ENCODE peak calls at places on chromosomes 16 and 17, in eight cellular contexts. Q is CD8-positive, alpha-beta memory T cell; M is naive thymus-derived CD4-positive, alpha-beta T cell; I is esophagus squamous epithelium; U is iPS DF 6.9; J is cardiac muscle cell; V is ovary; P is ascending aorta. A is an unnamed sample.

GRCh38 chr17:68867759-68868516 is 87.3 kb downstream of the ABCA8 start:
- DNase-seq in M (no peak), P (no peak), U (no peak), Q (no peak), J (no peak), I (no peak), V (no peak), A (no peak)

GRCh38 chr17:50181155-50181554 is 15.3 kb downstream of the SGCA start:
- DNase-seq in M (no peak), J (no peak), V (no peak), U (no peak), I (no peak), P (no peak), Q (no peak), A (no peak)

GRCh38 chr17:33647976-33648375 is 354.9 kb upstream of the ASIC2 start:
- DNase-seq in Q (no peak), P (no peak), V (no peak), M (no peak), J (peak; percentile 43), I (no peak), U (no peak), A (no peak)

GRCh38 chr16:84543931-84544776 is 39.7 kb upstream of the MEAK7 start:
- DNase-seq in V (no peak), U (no peak), M (peak; percentile 30), J (no peak), Q (no peak), P (no peak), I (no peak), A (no peak)

GRCh38 chr17:39740357-39741111 is 2.8 kb downstream of the GRB7 start:
- DNase-seq in P (no peak), U (no peak), V (no peak), I (no peak), J (no peak), Q (no peak), M (no peak), A (no peak)

GRCh38 chr17:5563451-5563850 is 20.9 kb downstream of the NLRP1 start:
- DNase-seq in Q (no peak), U (no peak), J (no peak), P (no peak), I (no peak), V (no peak), M (no peak), A (no peak)

GRCh38 chr16:85195884-85196816 is 83.9 kb upstream of the CIBAR2 start:
- DNase-seq in I (no peak), P (no peak), J (no peak), M (no peak), U (no peak), Q (no peak), V (peak; percentile 87), A (no peak)

GRCh38 chr17:81841866-81842265 is 7.0 kb upstream of the PPP1R27 start:
- DNase-seq in J (no peak), I (no peak), P (no peak), M (no peak), U (no peak), V (no peak), Q (no peak), A (no peak)

GRCh38 chr17:64938925-64939474 is 19.7 kb upstream of the LRRC37A3 start:
- DNase-seq in V (no peak), Q (peak; percentile 31), J (peak; percentile 63), P (no peak), U (no peak), I (no peak), M (peak; percentile 60), A (peak; percentile 35)

GRCh38 chr17:16273499-16273898 is 56.5 kb downstream of the PIGL start:
- DNase-seq in P (no peak), V (no peak), J (no peak), Q (no peak), U (no peak), M (no peak), I (no peak), A (no peak)

GRCh38 chr17:27473748-27474609 is 17.7 kb downstream of the KSR1 start:
- DNase-seq in I (no peak), M (peak; percentile 76), P (no peak), V (no peak), Q (peak; percentile 63), U (no peak), J (peak; percentile 63), A (peak; percentile 75)

GRCh38 chr17:77089118-77089477 is 51.7 kb upstream of the SEC14L1 start:
- DNase-seq in I (no peak), P (no peak), M (no peak), V (no peak), J (no peak), U (no peak), Q (no peak), A (no peak)

GRCh38 chr17:77087650-77088454 is 52.9 kb upstream of the SEC14L1 start:
- DNase-seq in J (no peak), U (no peak), M (no peak), P (no peak), Q (no peak), I (no peak), V (no peak), A (no peak)

GRCh38 chr17:77088455-77089117 is 52.2 kb upstream of the SEC14L1 start:
- DNase-seq in I (peak; percentile 55), V (peak; percentile 94), M (peak; percentile 84), Q (peak; percentile 86), P (peak; percentile 98), J (peak; percentile 96), U (peak; percentile 92), A (peak; percentile 84)

GRCh38 chr17:77092025-77092424 is 48.7 kb upstream of the SEC14L1 start:
- DNase-seq in U (no peak), I (no peak), J (no peak), M (no peak), Q (no peak), V (no peak), P (no peak), A (no peak)

DNA sequence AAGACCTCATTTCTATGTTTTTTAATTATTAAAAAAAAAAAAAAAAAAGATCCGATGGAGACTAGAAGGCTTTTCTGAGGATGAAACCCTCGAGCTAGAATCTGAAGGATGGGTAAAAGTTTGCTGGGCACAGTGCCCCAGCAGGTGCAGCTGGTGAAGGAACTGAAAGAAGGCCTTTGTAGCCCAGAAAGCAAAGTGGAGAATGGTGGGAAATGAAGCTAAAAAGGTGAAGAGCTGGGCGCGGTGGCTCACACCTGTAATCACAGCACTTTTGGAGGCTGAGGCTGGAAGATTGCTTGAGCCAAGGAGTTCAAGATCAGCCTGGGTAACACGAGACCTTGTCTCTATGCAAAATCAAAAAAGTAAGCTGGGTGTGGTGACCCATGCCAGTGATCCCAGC is 50.3 kb upstream of the SEC14L1 start:
- DNase-seq in J (no peak), P (no peak), V (no peak), M (no peak), U (no peak), I (no peak), Q (no peak), A (no peak)
- H3K27ac ChIP-seq in J (no peak overlapping the region), P (no peak overlapping the region), V (no peak overlapping the region), M (no peak overlapping the region), U (no peak overlapping the region), I (no peak overlapping the region), Q (no peak overlapping the region), A (peak overlapping the region; percentile 41)

GRCh38 chr16:67651847-67652246 is 6.9 kb downstream of the CARMIL2 start:
- DNase-seq in P (no peak), V (no peak), Q (no peak), U (no peak), I (no peak), M (no peak), J (no peak), A (no peak)

GRCh38 chr16:67651039-67651438 is 6.1 kb downstream of the CARMIL2 start:
- DNase-seq in I (no peak), Q (no peak), J (no peak), M (no peak), U (no peak), V (no peak), P (no peak), A (no peak)

GRCh38 chr16:67653131-67654068 is 6.7 kb downstream of the ACD start:
- DNase-seq in J (peak; percentile 48), I (no peak), Q (no peak), U (no peak), M (no peak), P (no peak), V (peak; percentile 48), A (no peak)

GRCh38 chr16:67654069-67654911 is 5.8 kb downstream of the ACD start:
- DNase-seq in I (no peak), V (peak; percentile 32), P (no peak), M (no peak), J (no peak), U (no peak), Q (no peak), A (no peak)

GRCh38 chr16:67652578-67653130 is 7.4 kb downstream of the ACD start:
- DNase-seq in P (no peak), I (no peak), V (peak; percentile 46), M (no peak), Q (no peak), J (peak; percentile 62), U (no peak), A (no peak)
- H3K4me3 ChIP-seq in P (peak overlapping the region; percentile 43), I (peak overlapping the region; percentile 17), V (peak overlapping the region; percentile 16), M (no peak overlapping the region), Q (no peak overlapping the region), J (peak overlapping the region; percentile 29), U (peak overlapping the region; percentile 55), A (no peak overlapping the region)

GRCh38 chr17:62871291-62871690 is 63.2 kb upstream of the MARCHF10 start:
- DNase-seq in V (no peak), M (no peak), J (no peak), Q (no peak), I (no peak), U (no peak), P (no peak), A (no peak)

GRCh38 chr17:62868008-62868407 is 59.9 kb upstream of the MARCHF10 start:
- DNase-seq in P (no peak), U (no peak), Q (no peak), J (no peak), M (no peak), V (no peak), I (no peak), A (no peak)

GRCh38 chr17:62869885-62870580 is 61.9 kb upstream of the MARCHF10 start:
- DNase-seq in M (no peak), P (no peak), Q (no peak), U (peak; percentile 87), V (no peak), I (no peak), J (peak; percentile 55), A (no peak)

GRCh38 chr17:62875296-62875695 is 67.2 kb upstream of the MARCHF10 start:
- DNase-seq in V (no peak), J (peak; percentile 91), U (no peak), M (no peak), I (no peak), P (no peak), Q (no peak), A (no peak)

DNA sequence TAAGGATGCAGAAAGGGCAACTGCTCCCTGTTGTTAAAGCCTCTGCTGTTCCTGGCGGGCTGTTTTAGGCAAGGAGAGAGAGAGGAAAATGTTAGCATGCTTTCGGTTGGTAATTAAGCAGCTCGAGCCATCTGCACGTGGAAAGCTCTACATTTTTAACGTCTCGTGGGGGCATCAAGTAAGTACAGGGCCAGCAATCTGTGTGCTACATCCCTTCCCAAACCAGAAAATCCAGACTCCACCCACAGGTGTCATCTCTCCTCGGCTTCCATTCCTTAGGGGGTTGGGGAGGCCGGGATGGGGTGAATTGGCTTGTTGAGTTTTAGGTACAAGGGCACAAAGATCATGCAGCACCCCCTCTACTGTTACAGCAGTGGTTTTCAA is 62.5 kb upstream of the MARCHF10 start:
- DNase-seq in Q (no peak), M (no peak), I (no peak), J (no peak), U (no peak), V (no peak), P (no peak), A (no peak)
- H3K4me1 ChIP-seq in Q (no peaks in the 10 kb centered on the region), M (no peaks in the 10 kb centered on the region), I (no peaks in the 10 kb centered on the region), J (peaks cover 47% of the 10 kb centered on the region), U (no peaks in the 10 kb centered on the region), V (no peaks in the 10 kb centered on the region), P (no peaks in the 10 kb centered on the region), A (no peaks in the 10 kb centered on the region)

GRCh38 chr17:17826942-17827785 is 9.6 kb downstream of the SREBF1 start:
- DNase-seq in Q (no peak), I (no peak), J (no peak), V (no peak), P (no peak), U (no peak), M (no peak), A (no peak)
- H3K27ac ChIP-seq in Q (peak overlapping the region; percentile 43), I (peak overlapping the region; percentile 39), J (no peak overlapping the region), V (peak overlapping the region; percentile 92), P (no peak overlapping the region), U (no peak overlapping the region), M (peak overlapping the region; percentile 61), A (no peak overlapping the region)

A was measured in CD4-positive, CD25-positive, alpha-beta regulatory T cell.